ENCODE peak calls at places on chromosome 3, in nine cellular contexts. S, U, F, K, Y, H, Z, L and M are unnamed samples.

GRCh38 chr3:13228584-13228983 is 155.4 kb upstream of the IQSEC1 start:
- DNase-seq in S (no peak), U (no peak), F (no peak), K (no peak), Y (no peak), H (no peak), Z (no peak), L (no peak), M (no peak)

GRCh38 chr3:114650808-114651207 is 357.0 kb downstream of the TIGIT start:
- DNase-seq in S (no peak), U (no peak), F (no peak), K (peak), Y (no peak), H (no peak), Z (no peak), L (no peak), M (no peak)

GRCh38 chr3:69199942-69200341 is 77.5 kb upstream of the LMOD3 start:
- DNase-seq in S (no peak), U (no peak), F (no peak), K (no peak), Y (no peak), H (no peak), Z (no peak), L (no peak), M (no peak)

GRCh38 chr3:178455264-178455663 is 81.0 kb upstream of the KCNMB2 start:
- DNase-seq in S (no peak), U (no peak), F (no peak), K (no peak), Y (no peak), H (no peak), Z (no peak), L (no peak), M (no peak)

GRCh38 chr3:194964809-194965208 is 279.1 kb downstream of the FAM43A start:
- DNase-seq in S (no peak), U (no peak), F (no peak), K (no peak), Y (no peak), H (peak), Z (no peak), L (no peak), M (no peak)

GRCh38 chr3:125190781-125191180 is 21.8 kb downstream of the SLC12A8 start:
- DNase-seq in S (no peak), U (no peak), F (no peak), K (no peak), Y (no peak), H (no peak), Z (no peak), L (no peak), M (no peak)

GRCh38 chr3:141875374-141875892 is 1.0 kb upstream of the ATP1B3 start:
- DNase-seq in S (peak), U (peak), F (peak), K (peak), Y (peak), H (peak), Z (peak), L (peak), M (peak)

GRCh38 chr3:90036931-90037330 is 929.5 kb downstream of the EPHA3 start:
- DNase-seq in S (no peak), U (no peak), F (no peak), K (no peak), Y (peak), H (no peak), Z (no peak), L (no peak), M (no peak)

GRCh38 chr3:53114011-53114400 is 16.2 kb downstream of the RFT1 start:
- DNase-seq in S (peak), U (peak), F (peak), K (peak), Y (peak), H (peak), Z (peak), L (peak), M (peak)